ENCODE peak calls at places on chromosomes 5 and 9, in five cellular contexts. S is iPS DF 6.9, E is lower lobe of right lung, M is colonic mucosa, O is epithelial cell of esophagus. V is an unnamed sample.

GRCh38 chr5:140926211-140926902 is at the start of gene PCDHAC1:
- DNase-seq in S (peak), E (peak), M (peak), O (peak), V (no peak)

GRCh38 chr9:73038613-73039012 is 85.8 kb upstream of the ALDH1A1 start:
- DNase-seq in S (no peak), E (peak), M (peak), O (no peak), V (no peak)

GRCh38 chr5:6801236-6801635 is 88.0 kb downstream of the TENT4A start:
- DNase-seq in S (no peak), E (no peak), M (no peak), O (no peak), V (no peak)

GRCh38 chr9:99405369-99405768 is 183.3 kb downstream of the SEC61B start:
- DNase-seq in S (no peak), E (no peak), M (no peak), O (no peak), V (no peak)

GRCh38 chr5:156589859-156590216 is 260.3 kb upstream of the PPP1R2B start:
- DNase-seq in S (no peak), E (no peak), M (no peak), O (no peak), V (no peak)

GRCh38 chr9:21933865-21934264 is 60.3 kb downstream of the CDKN2A start:
- DNase-seq in S (no peak), E (no peak), M (no peak), O (peak), V (no peak)

GRCh38 chr9:131348631-131349521 is 45.0 kb upstream of the PRRC2B start:
- DNase-seq in S (no peak), E (peak), M (no peak), O (no peak), V (no peak)

GRCh38 chr9:131203438-131204219 is 72.7 kb downstream of the FAM78A start:
- DNase-seq in S (no peak), E (no peak), M (no peak), O (no peak), V (peak)

GRCh38 chr9:105173306-105173705 is 71.1 kb upstream of the SLC44A1 start:
- DNase-seq in S (peak), E (no peak), M (no peak), O (no peak), V (no peak)

GRCh38 chr5:157670662-157671591 is at the start of gene C5orf52:
- DNase-seq in S (no peak), E (peak), M (peak), O (peak), V (peak)

DNA sequence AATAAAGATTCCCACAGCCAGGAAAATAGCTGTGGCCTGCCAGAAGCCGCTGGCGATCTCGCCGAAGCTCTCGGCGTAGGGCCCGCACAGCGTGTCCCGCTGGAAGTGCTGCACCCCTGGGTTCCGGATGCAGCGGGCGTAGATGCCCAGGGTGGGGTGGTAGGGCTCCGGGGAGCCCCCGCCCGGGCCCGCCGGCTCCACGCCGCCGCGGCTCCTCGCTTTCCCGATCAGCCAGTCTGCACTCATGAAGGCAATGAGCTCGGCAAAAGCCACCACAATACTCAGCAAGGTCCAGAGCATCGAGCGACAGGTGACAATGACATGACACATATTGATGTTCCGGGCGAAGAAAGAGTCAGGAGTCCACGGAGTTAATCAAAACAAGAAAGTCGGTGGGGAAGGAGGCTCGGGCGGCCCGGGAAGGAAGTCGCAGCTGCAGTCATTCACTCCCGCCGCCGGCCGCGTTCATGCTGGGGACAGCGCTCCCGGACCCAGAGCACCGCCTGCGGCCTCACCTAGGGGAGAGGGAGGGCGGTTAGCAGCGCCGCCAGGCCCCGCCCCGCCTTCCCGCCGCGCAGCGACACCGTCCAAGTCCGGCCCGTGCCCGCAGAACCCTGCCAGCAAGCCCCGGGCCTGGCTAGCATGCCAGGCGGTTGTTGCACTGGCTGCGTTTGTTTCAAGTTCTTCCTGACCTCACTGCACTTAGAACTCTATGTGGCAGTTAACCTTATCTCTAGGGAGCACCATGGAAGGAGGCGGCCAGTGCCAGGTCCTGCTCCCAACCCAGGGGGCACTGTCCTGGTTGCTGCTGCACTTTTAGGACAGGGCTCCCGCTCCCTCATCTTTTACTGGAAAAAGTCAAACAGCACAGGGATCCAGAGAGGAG is 138.4 kb downstream of the LHFPL2 start:
- DNase-seq in S (no peak), E (peak), M (peak), O (peak), V (peak)
- H3K4me3 ChIP-seq in S (peak), E (peak), M (peak), O (peak), V (peak)

GRCh38 chr9:127938298-127938690 is 640 bp upstream of the DPM2 start:
- DNase-seq in S (no peak), E (no peak), M (no peak), O (no peak), V (no peak)
- H3K4me3 ChIP-seq in S (peak), E (peak), M (peak), O (peak), V (peak)

GRCh38 chr5:145855842-145856267 is 17.0 kb downstream of the GRXCR2 start:
- DNase-seq in S (no peak), E (no peak), M (no peak), O (no peak), V (no peak)
- H3K4me3 ChIP-seq in S (peak), E (peak), M (no peak), O (no peak), V (no peak)

DNA sequence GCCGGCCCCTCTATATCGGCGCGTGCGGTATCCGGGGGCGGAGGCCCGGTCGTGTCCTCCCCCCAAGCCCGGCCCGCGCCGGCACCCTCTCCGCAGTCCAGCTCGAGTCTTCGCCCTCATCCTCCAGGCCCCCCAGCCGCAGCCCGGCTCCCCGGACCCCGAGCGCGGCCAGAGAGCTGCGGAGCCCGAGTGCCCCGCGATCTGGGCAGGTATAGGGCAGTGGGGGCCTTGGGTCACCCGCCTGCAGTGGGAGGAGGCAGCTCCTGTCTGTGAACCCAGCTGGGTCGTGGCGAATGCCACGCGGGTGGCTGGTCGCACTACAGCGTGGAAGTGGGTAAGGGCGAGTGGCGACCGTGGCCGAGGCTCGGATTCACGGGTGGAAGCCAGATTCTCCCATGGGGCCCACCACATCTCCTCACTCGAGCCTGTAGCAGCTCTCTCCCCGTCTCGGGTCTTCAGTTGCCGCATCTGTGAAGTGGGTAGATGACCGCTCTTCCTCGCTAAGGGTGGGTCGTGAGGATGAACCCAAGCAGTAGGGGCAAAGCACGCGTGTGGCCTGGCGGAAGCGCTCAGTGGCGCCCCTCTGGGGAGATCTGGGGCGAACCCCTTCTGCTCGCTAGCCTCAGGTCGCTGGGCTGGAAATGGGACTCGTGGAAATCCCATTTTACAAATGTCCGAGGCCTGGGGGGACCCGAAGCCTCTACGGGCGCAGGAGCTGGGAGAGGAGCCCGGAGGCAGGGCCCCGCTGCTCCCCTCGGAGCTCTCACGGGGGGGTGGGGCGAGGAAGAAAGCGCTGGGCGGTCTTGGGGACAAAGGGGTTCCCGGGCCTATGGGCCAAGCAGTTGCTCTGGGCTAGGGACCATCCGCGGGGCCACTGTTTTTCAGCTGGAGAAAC is 1.9 kb downstream of the NR5A1 start:
- DNase-seq in S (no peak), E (peak), M (no peak), O (no peak), V (no peak)
- H3K4me3 ChIP-seq in S (peak), E (no peak), M (no peak), O (no peak), V (no peak)

DNA sequence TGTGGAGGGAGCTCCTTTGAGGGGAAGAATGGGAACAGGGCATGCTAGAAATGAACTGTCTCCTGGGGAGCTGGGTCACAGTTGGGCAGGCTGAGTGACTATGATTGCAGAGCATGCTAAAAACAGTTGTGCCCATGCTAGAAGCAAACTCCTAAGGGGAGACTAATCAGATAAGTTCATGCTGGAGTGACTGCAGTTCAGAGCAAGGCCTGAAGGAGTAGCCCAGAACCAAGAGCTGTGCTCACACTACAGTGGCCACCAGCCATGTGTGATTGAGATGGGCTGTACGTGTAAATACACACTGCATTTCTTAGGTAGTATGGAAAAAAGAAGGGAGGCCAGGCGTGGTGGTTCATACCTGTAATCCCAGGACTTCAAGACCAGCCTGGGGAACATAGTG is 10.3 kb upstream of the AK1 start:
- DNase-seq in S (no peak), E (no peak), M (no peak), O (no peak), V (peak)
- H3K4me3 ChIP-seq in S (no peak), E (no peak), M (no peak), O (no peak), V (no peak)